ENCODE peak calls at places on chromosome 9, in six cellular contexts. G is omental fat pad, N is foreskin keratinocyte, I is cardiac muscle cell, O is choroid plexus epithelial cell, E is RWPE1. T is an unnamed sample.

GRCh38 chr9:110125207-110125751 is 82.7 kb downstream of the C9orf152 start:
- DNase-seq in G (no peak), N (no peak), I (peak), O (peak), E (no peak), T (peak)

GRCh38 chr9:135048046-135048757 is 39.3 kb upstream of the OLFM1 start:
- DNase-seq in G (no peak), N (no peak), I (no peak), O (no peak), E (no peak), T (no peak)

GRCh38 chr9:117714282-117714681 is 10.1 kb downstream of the TLR4 start:
- DNase-seq in G (no peak), N (no peak), I (no peak), O (no peak), E (no peak), T (no peak)

GRCh38 chr9:33782395-33783152 is 12.8 kb upstream of the PRSS3 start:
- DNase-seq in G (no peak), N (no peak), I (no peak), O (peak), E (no peak), T (no peak)

GRCh38 chr9:113245894-113246293 is 24.6 kb downstream of the SLC31A1 start:
- DNase-seq in G (no peak), N (no peak), I (no peak), O (no peak), E (no peak), T (no peak)

GRCh38 chr9:92911496-92912475 is 33.9 kb upstream of the ZNF484 start:
- DNase-seq in G (no peak), N (no peak), I (no peak), O (peak), E (no peak), T (no peak)

GRCh38 chr9:138015021-138015829 is 137.6 kb downstream of the CACNA1B start:
- DNase-seq in G (no peak), N (no peak), I (no peak), O (no peak), E (no peak), T (no peak)

GRCh38 chr9:88559661-88560060 is 24.7 kb downstream of the NXNL2 start:
- DNase-seq in G (no peak), N (no peak), I (no peak), O (peak), E (no peak), T (no peak)

GRCh38 chr9:69996947-69997346 is 46.7 kb upstream of the MAMDC2 start:
- DNase-seq in G (no peak), N (peak), I (peak), O (peak), E (no peak), T (peak)

GRCh38 chr9:109733690-109734089 is 46.3 kb upstream of the PALM2AKAP2 start:
- DNase-seq in G (no peak), N (peak), I (no peak), O (peak), E (peak), T (no peak)

GRCh38 chr9:130204341-130204740 is 32.1 kb downstream of the NCS1 start:
- DNase-seq in G (no peak), N (no peak), I (no peak), O (no peak), E (no peak), T (no peak)

GRCh38 chr9:34500623-34501267 is 22.0 kb downstream of the ENHO start:
- DNase-seq in G (peak), N (peak), I (peak), O (peak), E (peak), T (peak)

GRCh38 chr9:130368631-130369103 is 76.1 kb upstream of the ASS1 start:
- DNase-seq in G (no peak), N (peak), I (no peak), O (peak), E (no peak), T (no peak)

DNA sequence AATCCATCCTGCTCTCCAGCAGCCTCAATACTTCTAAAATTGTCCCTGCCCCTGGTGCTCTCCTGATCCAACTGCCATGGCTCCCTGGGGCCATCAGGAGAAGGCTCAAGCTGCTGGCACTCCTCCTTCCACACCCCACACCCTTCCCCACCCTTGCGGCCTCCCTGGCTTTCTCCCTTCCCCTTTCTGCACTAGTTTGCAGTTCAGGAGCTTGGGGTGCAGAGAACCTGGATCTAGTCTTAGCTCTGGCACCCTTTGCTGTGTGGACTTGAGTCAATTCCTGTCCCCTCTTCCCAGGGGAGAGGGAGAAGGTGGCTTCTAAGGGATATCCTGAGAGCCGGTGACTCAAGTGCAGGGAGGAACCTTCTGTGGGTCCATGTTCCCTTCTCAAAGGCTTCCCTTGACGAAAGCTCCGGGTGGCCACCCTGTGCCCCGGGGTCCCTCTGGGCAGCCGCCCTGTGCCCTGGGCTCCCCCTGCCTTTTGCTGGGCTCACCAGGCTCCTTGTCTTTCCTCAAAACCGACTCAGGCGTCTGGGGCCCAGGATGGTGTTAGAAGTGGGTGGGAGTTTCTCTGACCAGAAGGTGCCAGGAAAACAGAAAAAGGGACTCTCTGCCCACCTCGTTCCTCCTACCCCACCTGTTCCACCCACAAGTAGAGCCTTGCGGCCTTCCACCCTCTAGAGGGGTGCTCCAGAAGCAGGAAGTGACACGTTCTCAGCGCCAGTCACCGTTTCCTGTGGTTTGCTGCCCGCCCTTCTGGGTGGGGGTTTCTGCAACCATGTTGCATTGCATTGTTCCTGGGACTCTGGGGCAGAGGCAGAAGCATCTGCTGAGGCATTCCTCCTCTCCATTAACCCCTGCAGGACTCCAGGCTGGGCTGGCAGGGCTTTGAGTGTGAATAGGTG is 15.0 kb downstream of the GLIPR2 start:
- DNase-seq in G (no peak), N (no peak), I (no peak), O (peak), E (no peak), T (no peak)
- TF ChIP-seq CTCF in G (no peak), N (no peak), I (no peak), O (no peak), E (no peak), T (no peak)

DNA sequence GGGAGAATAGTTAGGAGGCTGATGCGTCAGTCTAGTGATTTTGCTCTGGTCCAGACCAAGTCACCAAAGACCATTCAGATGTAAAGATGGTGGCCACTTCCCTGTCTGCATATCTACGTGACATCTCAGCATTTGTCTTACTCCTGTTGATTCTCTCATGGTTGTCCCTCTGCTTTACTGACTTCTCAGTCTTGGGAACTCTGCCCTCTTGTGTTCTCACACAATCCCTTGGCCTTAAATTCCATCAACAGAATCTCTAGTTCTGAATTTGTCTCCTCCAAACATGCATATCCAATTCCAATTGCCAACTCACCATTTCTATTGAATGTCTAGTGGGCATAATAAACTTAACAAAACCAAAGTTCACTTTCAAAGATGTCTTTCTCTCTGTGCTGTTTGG is 147.8 kb downstream of the SLC24A2 start:
- DNase-seq in G (no peak), N (no peak), I (peak), O (peak), E (no peak), T (no peak)
- TF ChIP-seq CTCF in G (no peak), N (peak), I (peak), O (peak), E (no peak), T (no peak)

GRCh38 chr9:26086396-26086795 is 408.2 kb upstream of the TUSC1 start:
- DNase-seq in G (no peak), N (no peak), I (no peak), O (no peak), E (no peak), T (no peak)
- TF ChIP-seq CTCF in G (no peak), N (no peak), I (no peak), O (no peak), E (no peak), T (no peak)

DNA sequence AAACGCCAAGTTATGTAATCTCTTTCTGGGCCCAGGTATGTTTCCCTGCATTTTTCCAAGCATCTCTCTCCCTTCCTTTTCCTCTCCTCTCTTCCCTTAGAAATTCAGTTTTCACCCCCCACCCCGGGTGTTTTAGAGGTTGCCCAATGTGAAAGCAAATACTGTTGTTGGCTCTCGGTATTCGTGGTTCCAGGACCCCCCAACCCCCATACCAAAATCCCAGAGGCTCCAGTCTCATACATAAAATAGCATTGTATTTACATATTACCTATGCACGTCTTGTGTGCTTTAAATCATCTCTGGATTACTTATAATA is 48.8 kb downstream of the ACER2 start:
- DNase-seq in G (no peak), N (no peak), I (no peak), O (no peak), E (no peak), T (no peak)
- TF ChIP-seq CTCF in G (no peak), N (no peak), I (no peak), O (no peak), E (peak), T (no peak)

GRCh38 chr9:97990259-97990658 is 7.1 kb downstream of the ANP32B start:
- DNase-seq in G (no peak), N (peak), I (no peak), O (peak), E (peak), T (no peak)
- TF ChIP-seq CTCF in G (no peak), N (peak), I (peak), O (peak), E (no peak), T (no peak)

T was measured in tibial nerve.